ENCODE peak calls at places on chromosomes 6 and 20, in six cellular contexts. H is IMR-90, Y is H9, M is trophoblast cell, G is mesenchymal stem cell, J is H1. K is an unnamed sample.

GRCh38 chr20:8656335-8656734 is 412.6 kb upstream of the PLCB4 start:
- DNase-seq in H (no peak), Y (no peak), M (no peak), G (peak), J (no peak), K (no peak)

GRCh38 chr6:123901441-123901840 is 97.8 kb downstream of the NKAIN2 start:
- DNase-seq in H (no peak), Y (no peak), M (no peak), G (peak), J (no peak), K (no peak)

GRCh38 chr6:66533921-66534404 is 826.9 kb upstream of the EYS start:
- DNase-seq in H (no peak), Y (no peak), M (no peak), G (no peak), J (no peak), K (no peak)

GRCh38 chr20:37468886-37469285 is 52.2 kb upstream of the NNAT start:
- DNase-seq in H (no peak), Y (no peak), M (no peak), G (no peak), J (no peak), K (no peak)

GRCh38 chr6:125598422-125598821 is 151.0 kb upstream of the HEY2 start:
- DNase-seq in H (peak), Y (no peak), M (peak), G (peak), J (no peak), K (no peak)

GRCh38 chr20:23920936-23921335 is 41.4 kb upstream of the CST5 start:
- DNase-seq in H (no peak), Y (peak), M (no peak), G (no peak), J (no peak), K (no peak)

GRCh38 chr6:144951730-144952437 is 666.7 kb downstream of the UTRN start:
- DNase-seq in H (no peak), Y (no peak), M (no peak), G (no peak), J (peak), K (no peak)

GRCh38 chr6:121849477-121849876 is 414.0 kb downstream of the GJA1 start:
- DNase-seq in H (peak), Y (peak), M (peak), G (peak), J (peak), K (peak)

GRCh38 chr20:38412877-38413577 is 22.1 kb downstream of the SNHG17 start:
- DNase-seq in H (no peak), Y (peak), M (no peak), G (no peak), J (no peak), K (no peak)

GRCh38 chr20:59043698-59044097 is 1.1 kb upstream of the PRELID3B start:
- DNase-seq in H (no peak), Y (no peak), M (peak), G (no peak), J (no peak), K (no peak)

GRCh38 chr6:3812596-3812995 is 36.6 kb upstream of the FAM50B start:
- DNase-seq in H (no peak), Y (no peak), M (no peak), G (no peak), J (no peak), K (no peak)

GRCh38 chr6:7823552-7823951 is 87.0 kb downstream of the TXNDC5 start:
- DNase-seq in H (no peak), Y (no peak), M (no peak), G (no peak), J (no peak), K (no peak)

GRCh38 chr6:31898200-31899011 is 908 bp upstream of the EHMT2 start:
- DNase-seq in H (peak), Y (peak), M (no peak), G (peak), J (peak), K (peak)

GRCh38 chr6:155436981-155437749 is 18.5 kb downstream of the NOX3 start:
- DNase-seq in H (peak), Y (no peak), M (no peak), G (peak), J (no peak), K (no peak)

GRCh38 chr20:9912858-9913434 is 74.1 kb upstream of the PAK5 start:
- DNase-seq in H (peak), Y (peak), M (peak), G (peak), J (peak), K (peak)

GRCh38 chr6:83378621-83379388 is 52.0 kb downstream of the ME1 start:
- DNase-seq in H (peak), Y (no peak), M (no peak), G (peak), J (no peak), K (no peak)

GRCh38 chr20:59751075-59751711 is 146.9 kb downstream of the PHACTR3 start:
- DNase-seq in H (peak), Y (peak), M (peak), G (no peak), J (peak), K (peak)

GRCh38 chr20:20130399-20130798 is 78.1 kb downstream of the CFAP61 start:
- DNase-seq in H (no peak), Y (no peak), M (no peak), G (peak), J (no peak), K (no peak)

GRCh38 chr6:83518946-83519489 is 6.7 kb downstream of the PRSS35 start:
- DNase-seq in H (peak), Y (no peak), M (no peak), G (peak), J (no peak), K (no peak)

GRCh38 chr6:12327391-12327790 is 37.2 kb downstream of the EDN1 start:
- DNase-seq in H (peak), Y (no peak), M (no peak), G (no peak), J (no peak), K (no peak)

GRCh38 chr20:36645998-36646397 is at the start of gene SLA2:
- DNase-seq in H (no peak), Y (no peak), M (no peak), G (no peak), J (no peak), K (no peak)

GRCh38 chr6:125507987-125508655 is 206.4 kb upstream of the HDDC2 start:
- DNase-seq in H (no peak), Y (no peak), M (no peak), G (peak), J (no peak), K (no peak)

GRCh38 chr6:80625405-80625804 is 518.9 kb downstream of the BCKDHB start:
- DNase-seq in H (no peak), Y (no peak), M (no peak), G (no peak), J (no peak), K (no peak)

GRCh38 chr6:74642101-74642500 is 563.8 kb downstream of the COL12A1 start:
- DNase-seq in H (no peak), Y (no peak), M (no peak), G (no peak), J (no peak), K (no peak)

GRCh38 chr20:37919389-37920040 is 16.6 kb downstream of the VSTM2L start:
- DNase-seq in H (no peak), Y (no peak), M (no peak), G (no peak), J (no peak), K (no peak)

GRCh38 chr6:72865467-72865866 is 243.6 kb downstream of the KCNQ5 start:
- DNase-seq in H (peak), Y (no peak), M (no peak), G (peak), J (no peak), K (no peak)

GRCh38 chr6:167770291-167770955 is 56.3 kb upstream of the AFDN start:
- DNase-seq in H (no peak), Y (no peak), M (no peak), G (no peak), J (no peak), K (no peak)

GRCh38 chr6:53792973-53793317 is 1.9 kb upstream of the LRRC1 start:
- DNase-seq in H (no peak), Y (no peak), M (no peak), G (no peak), J (no peak), K (no peak)

GRCh38 chr20:32021091-32021490 is 10.9 kb downstream of the CCM2L start:
- DNase-seq in H (no peak), Y (no peak), M (no peak), G (no peak), J (no peak), K (no peak)

GRCh38 chr6:36402481-36402880 is 15.0 kb upstream of the ETV7 start:
- DNase-seq in H (peak), Y (no peak), M (no peak), G (no peak), J (no peak), K (no peak)

GRCh38 chr6:49666930-49667369 is 30.3 kb upstream of the RHAG start:
- DNase-seq in H (no peak), Y (no peak), M (no peak), G (no peak), J (no peak), K (no peak)

DNA sequence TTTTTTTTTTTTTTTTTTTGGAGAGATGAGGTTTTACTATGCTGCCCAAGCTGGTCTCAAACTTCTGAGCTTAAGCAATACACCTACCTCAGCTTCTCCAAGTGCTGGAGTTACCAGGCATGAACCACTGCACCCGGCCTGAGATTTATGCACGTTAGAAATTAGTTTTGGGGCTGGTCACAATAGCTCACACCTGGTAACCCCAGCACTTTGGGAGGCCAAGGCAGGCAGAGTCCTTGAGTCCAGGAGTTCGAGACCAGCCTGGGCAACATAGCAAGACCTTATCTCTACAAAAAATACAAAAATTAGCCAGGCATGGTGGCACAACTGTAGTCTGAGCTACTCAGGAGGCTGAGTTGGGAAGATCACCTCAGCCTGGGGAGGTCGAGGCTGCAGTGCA is 51.9 kb downstream of the CD24 start:
- DNase-seq in H (no peak), Y (no peak), M (no peak), G (no peak), J (no peak), K (no peak)
- H2BK5ac ChIP-seq in H (no peak), Y (no peak), M (no peak), G (no peak), J (no peak), K (no peak)

GRCh38 chr6:158718431-158719126 is 68.7 kb downstream of the SYTL3 start:
- DNase-seq in H (no peak), Y (peak), M (peak), G (peak), J (peak), K (peak)

GRCh38 chr6:158713469-158713868 is 63.6 kb downstream of the SYTL3 start:
- DNase-seq in H (no peak), Y (no peak), M (no peak), G (no peak), J (no peak), K (no peak)

GRCh38 chr6:158711264-158711663 is 61.4 kb downstream of the SYTL3 start:
- DNase-seq in H (peak), Y (no peak), M (no peak), G (peak), J (no peak), K (no peak)

GRCh38 chr6:158717341-158718328 is 67.8 kb downstream of the SYTL3 start:
- DNase-seq in H (no peak), Y (no peak), M (no peak), G (no peak), J (no peak), K (no peak)

GRCh38 chr6:158715330-158716311 is 65.8 kb downstream of the SYTL3 start:
- DNase-seq in H (no peak), Y (no peak), M (no peak), G (peak), J (no peak), K (no peak)
- H2AFZ ChIP-seq in H (no peak), Y (no peak), M (no peak), G (peak), J (no peak), K (no peak)

DNA sequence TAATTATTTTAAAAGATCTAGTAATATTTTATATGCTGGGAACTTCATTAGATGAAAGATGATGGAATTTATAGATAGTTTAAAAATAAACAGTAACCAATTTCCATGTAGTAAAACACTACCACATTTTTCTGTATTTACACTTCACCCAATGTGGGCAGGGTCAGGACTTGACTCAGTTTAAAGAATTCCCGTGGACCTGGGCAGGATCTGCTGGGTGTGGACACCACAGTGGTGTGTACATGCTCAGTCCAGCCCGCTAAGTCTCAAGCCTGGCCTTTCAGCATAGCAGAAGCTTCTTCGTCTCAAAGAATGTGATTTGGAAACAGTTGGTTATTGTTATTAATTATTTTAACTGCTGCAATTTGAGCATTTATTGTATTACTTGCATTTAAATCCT is 364.2 kb downstream of the SYNE1 start:
- DNase-seq in H (peak), Y (no peak), M (peak), G (no peak), J (no peak), K (no peak)
- H2BK5ac ChIP-seq in H (peak), Y (no peak), M (no peak), G (no peak), J (no peak), K (no peak)

GRCh38 chr20:45407783-45408645 is at the start of gene DBNDD2:
- DNase-seq in H (no peak), Y (no peak), M (no peak), G (no peak), J (no peak), K (no peak)
- H2AFZ ChIP-seq in H (peak), Y (no peak), M (no peak), G (no peak), J (no peak), K (peak)

DNA sequence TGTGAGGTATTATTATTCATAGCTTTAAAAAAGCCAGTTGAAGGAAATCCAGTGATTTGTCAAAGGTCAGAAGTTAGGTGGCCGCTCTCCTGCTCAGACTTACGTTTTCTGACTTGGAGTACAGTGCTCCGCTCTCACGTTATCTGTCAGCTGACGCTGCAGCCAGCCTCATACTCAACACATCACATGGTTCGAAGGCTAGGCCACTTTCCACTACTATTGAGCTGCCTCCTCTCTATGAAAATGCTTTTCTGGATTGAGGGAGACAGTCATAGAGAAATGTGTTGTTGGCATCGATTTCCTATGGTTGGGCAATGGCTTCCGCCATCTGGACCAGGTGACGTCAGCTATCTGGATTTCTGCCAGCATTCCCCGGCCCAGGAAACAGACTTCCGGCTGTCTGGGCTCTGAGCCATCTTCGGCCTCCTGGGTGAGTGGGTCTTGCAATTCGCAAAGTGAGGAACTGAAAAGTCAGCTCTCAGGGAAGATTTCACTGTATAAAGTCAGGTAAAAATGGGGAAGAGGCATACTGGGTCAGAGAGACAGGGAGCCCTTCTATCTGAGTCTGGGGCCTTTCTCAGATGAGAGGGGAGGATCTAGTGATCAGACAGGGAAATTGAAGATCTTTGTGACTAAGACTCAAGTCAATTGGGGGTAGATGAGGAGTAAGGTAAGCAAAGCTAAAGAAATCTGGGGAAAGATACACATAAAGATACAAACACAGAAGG is 37.5 kb upstream of the IER3 start:
- DNase-seq in H (peak), Y (no peak), M (peak), G (peak), J (no peak), K (no peak)
- H2BK5ac ChIP-seq in H (peak), Y (no peak), M (peak), G (peak), J (no peak), K (no peak)

DNA sequence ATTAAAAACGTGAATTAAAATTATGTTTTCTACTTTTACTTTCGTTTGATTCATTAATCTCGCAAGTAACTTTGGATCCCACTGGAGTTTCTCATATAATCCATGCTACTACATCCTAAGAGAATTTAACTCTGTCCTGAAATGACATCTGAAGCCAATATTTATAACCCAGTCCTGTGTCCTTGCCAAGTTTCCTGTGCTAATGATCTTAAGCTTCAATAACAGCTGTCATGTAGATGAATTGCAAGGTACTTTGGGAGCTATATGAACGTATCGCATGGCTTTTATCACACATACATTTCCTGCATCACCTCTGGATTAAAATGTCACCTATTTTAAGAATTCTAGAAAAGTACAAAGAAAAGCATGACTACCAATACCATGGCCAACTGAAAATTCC is 833.8 kb upstream of the CITED2 start:
- DNase-seq in H (no peak), Y (no peak), M (no peak), G (peak), J (no peak), K (no peak)
- H2AFZ ChIP-seq in H (no peak), Y (no peak), M (no peak), G (no peak), J (no peak), K (no peak)

GRCh38 chr6:10579803-10580202 is 58.7 kb downstream of the GCNT2 start:
- DNase-seq in H (no peak), Y (no peak), M (no peak), G (no peak), J (no peak), K (no peak)

GRCh38 chr6:10578718-10579117 is 57.6 kb downstream of the GCNT2 start:
- DNase-seq in H (no peak), Y (no peak), M (no peak), G (no peak), J (no peak), K (no peak)

GRCh38 chr6:10577112-10577511 is 56.0 kb downstream of the GCNT2 start:
- DNase-seq in H (no peak), Y (no peak), M (no peak), G (no peak), J (no peak), K (no peak)

DNA sequence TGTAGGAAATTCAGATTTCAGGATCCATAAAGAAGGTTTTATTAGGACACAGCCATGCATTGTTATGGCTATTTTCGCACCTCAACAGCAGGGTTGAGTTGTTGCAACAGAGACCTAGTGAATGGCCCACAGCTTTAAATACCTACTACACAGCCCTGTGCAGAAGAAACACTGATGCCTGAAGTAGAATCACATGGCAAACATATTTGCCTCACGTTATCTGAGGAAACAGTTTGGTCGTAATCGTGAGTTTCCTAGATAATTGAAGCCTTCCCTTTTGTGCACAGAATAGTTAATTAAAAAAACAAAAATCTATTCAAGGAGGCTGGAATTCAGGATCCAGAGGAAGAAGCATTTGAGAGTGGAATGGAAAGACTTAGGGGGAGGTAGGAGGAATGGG is 55.1 kb downstream of the GCNT2 start:
- DNase-seq in H (no peak), Y (no peak), M (no peak), G (no peak), J (no peak), K (no peak)
- H2BK5ac ChIP-seq in H (no peak), Y (peak), M (no peak), G (no peak), J (peak), K (no peak)

DNA sequence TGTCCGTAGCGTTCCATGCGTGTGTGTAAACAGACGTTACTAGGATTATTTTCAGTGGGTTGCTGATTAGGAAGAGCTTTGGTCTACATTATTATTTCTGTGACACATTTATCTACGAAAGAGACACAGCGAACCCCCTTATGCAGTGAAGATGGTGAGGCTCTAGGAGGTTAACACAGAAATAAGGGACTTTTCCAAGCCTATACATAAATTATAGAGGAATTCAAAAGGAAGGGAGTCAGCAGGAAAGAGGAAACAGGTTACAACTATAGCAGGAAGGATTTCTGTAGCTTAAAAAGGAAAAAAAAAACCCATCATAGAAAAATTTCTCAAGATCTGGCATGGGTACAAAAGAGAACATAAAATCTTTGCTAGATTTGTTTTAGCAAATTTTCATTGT is 12.9 kb upstream of the RPS6KA2 start:
- DNase-seq in H (no peak), Y (no peak), M (no peak), G (no peak), J (no peak), K (no peak)
- H2AFZ ChIP-seq in H (no peak), Y (no peak), M (no peak), G (no peak), J (no peak), K (no peak)

GRCh38 chr6:38214159-38214558 is 394.6 kb downstream of the ZFAND3 start:
- DNase-seq in H (no peak), Y (no peak), M (no peak), G (no peak), J (no peak), K (no peak)

GRCh38 chr6:38209291-38209865 is 389.9 kb downstream of the ZFAND3 start:
- DNase-seq in H (peak), Y (no peak), M (no peak), G (no peak), J (no peak), K (no peak)

GRCh38 chr6:38213275-38213674 is 393.7 kb downstream of the ZFAND3 start:
- DNase-seq in H (no peak), Y (no peak), M (no peak), G (peak), J (no peak), K (no peak)

GRCh38 chr6:38212579-38212978 is 393.1 kb downstream of the ZFAND3 start:
- DNase-seq in H (no peak), Y (no peak), M (no peak), G (no peak), J (no peak), K (peak)

GRCh38 chr6:38212116-38212515 is 392.6 kb downstream of the ZFAND3 start:
- DNase-seq in H (no peak), Y (no peak), M (no peak), G (no peak), J (no peak), K (no peak)
- H2BK5ac ChIP-seq in H (no peak), Y (no peak), M (peak), G (no peak), J (peak), K (no peak)